ENCODE peak calls at places on chromosomes 12 and 14, in five cellular contexts. E is lung; F is sciatic nerve; B is endothelial cell; P is stimulated activated naive B cell treated with anti-CD40 and anti-IgM and Interleukin-4, amounts not matched to agents 10 μg/mL and 1 μg/mL and 100 μg/mL, for 72 hours. T is an unnamed sample.

GRCh38 chr12:112122823-112123690 is 2.3 kb upstream of the TRAFD1 start:
- DNase-seq in P (no peak), F (no peak), B (no peak), E (no peak), T (no peak)

GRCh38 chr12:92394895-92395294 is 249.2 kb upstream of the BTG1 start:
- DNase-seq in E (no peak), B (no peak), P (no peak), F (no peak), T (no peak)

GRCh38 chr12:131916306-131917138 is 12.6 kb upstream of the PUS1 start:
- DNase-seq in B (no peak), F (peak; percentile 65), E (no peak), P (no peak), T (no peak)

GRCh38 chr12:104131609-104132008 is 6.4 kb downstream of the NFYB start:
- DNase-seq in P (no peak), E (no peak), B (no peak), F (no peak), T (no peak)

GRCh38 chr12:121713257-121714155 is 954 bp downstream of the TMEM120B start:
- DNase-seq in P (no peak), E (no peak), B (no peak), F (peak; percentile 66), T (no peak)

GRCh38 chr12:27048822-27049752 is 26.7 kb downstream of the MED21 start:
- DNase-seq in F (no peak), B (no peak), E (no peak), P (no peak), T (no peak)

GRCh38 chr12:113392563-113392962 is 11.1 kb downstream of the SDS start:
- DNase-seq in P (no peak), E (no peak), F (no peak), B (no peak), T (no peak)

GRCh38 chr12:6222009-6222702 is 22.0 kb downstream of the CD9 start:
- DNase-seq in B (no peak), P (no peak), F (no peak), E (no peak), T (peak; percentile 59)

GRCh38 chr14:77638738-77639137 is 22.3 kb upstream of the SPTLC2 start:
- DNase-seq in B (no peak), P (no peak), F (no peak), E (no peak), T (peak; percentile 85)

GRCh38 chr12:26251600-26251999 is 56.2 kb downstream of the SSPN start:
- DNase-seq in B (no peak), P (no peak), F (no peak), E (no peak), T (no peak)

GRCh38 chr14:68637106-68638021 is 155.5 kb downstream of the ZFP36L1 start:
- DNase-seq in B (no peak), F (no peak), E (no peak), P (no peak), T (no peak)

GRCh38 chr12:43742106-43742505 is 16.5 kb downstream of the PUS7L start:
- DNase-seq in B (no peak), E (no peak), P (no peak), F (no peak), T (no peak)

GRCh38 chr14:89504084-89504483 is 87.1 kb upstream of the FOXN3 start:
- DNase-seq in E (no peak), B (no peak), P (no peak), F (no peak), T (no peak)

GRCh38 chr12:108371801-108372344 is 32.8 kb upstream of the CMKLR1 start:
- DNase-seq in F (no peak), E (peak; percentile 33), B (no peak), P (no peak), T (no peak)

T was measured in RWPE2.